ENCODE peak calls at places on chromosome 1, in seven cellular contexts. X is HFF-Myc, B is ovary, U is Calu3, I is IMR-90, G is AG04450, A is pancreas. J is an unnamed sample.

GRCh38 chr1:221887091-221887746 is 145.3 kb upstream of the DUSP10 start:
- DNase-seq in X (no peak), B (no peak), U (peak), I (peak), G (peak), A (peak), J (no peak)

GRCh38 chr1:194616835-194617234 is 1430.4 kb upstream of the B3GALT2 start:
- DNase-seq in X (no peak), B (no peak), U (no peak), I (no peak), G (no peak), A (no peak), J (no peak)

GRCh38 chr1:54679706-54680105 is 36.0 kb upstream of the TTC4 start:
- DNase-seq in X (no peak), B (no peak), U (no peak), I (no peak), G (no peak), A (no peak), J (no peak)

GRCh38 chr1:111660204-111661150 is 40.9 kb downstream of the RAP1A start:
- DNase-seq in X (no peak), B (no peak), U (no peak), I (peak), G (no peak), A (no peak), J (no peak)

GRCh38 chr1:26277261-26277661 is 2.6 kb upstream of the SH3BGRL3 start:
- DNase-seq in X (no peak), B (no peak), U (no peak), I (no peak), G (no peak), A (no peak), J (no peak)

GRCh38 chr1:55860816-55861519 is 645.8 kb upstream of the USP24 start:
- DNase-seq in X (no peak), B (no peak), U (no peak), I (peak), G (no peak), A (no peak), J (no peak)

GRCh38 chr1:29090937-29091618 is 32.6 kb downstream of the TMEM200B start:
- DNase-seq in X (no peak), B (no peak), U (no peak), I (no peak), G (no peak), A (no peak), J (no peak)

GRCh38 chr1:201894343-201895119 is 5.8 kb downstream of the SHISA4 start:
- DNase-seq in X (no peak), B (no peak), U (no peak), I (peak), G (no peak), A (no peak), J (no peak)

GRCh38 chr1:241767737-241768136 is 80.3 kb upstream of the EXO1 start:
- DNase-seq in X (no peak), B (no peak), U (no peak), I (no peak), G (no peak), A (no peak), J (no peak)

J was measured in astrocyte of the cerebellum.